ENCODE peak calls at places on chromosomes 3 and 15, in nine cellular contexts. O, Q, R, S, H, U, D, A and K are unnamed samples.

GRCh38 chr15:34644061-34644460 is 60.6 kb upstream of the GOLGA8B start:
- DNase-seq in R (no peak), U (no peak), A (no peak), Q (no peak), H (no peak), O (peak), S (no peak), D (no peak), K (no peak)

GRCh38 chr3:11607816-11608215 is 35.9 kb downstream of the VGLL4 start:
- DNase-seq in U (no peak), R (no peak), S (no peak), H (no peak), Q (no peak), A (no peak), D (no peak), O (no peak), K (no peak)

GRCh38 chr3:55487376-55488241 is 503 bp upstream of the WNT5A start:
- DNase-seq in A (peak), D (no peak), H (peak), Q (peak), U (peak), R (peak), S (peak), O (peak), K (peak)

GRCh38 chr3:112321867-112322652 is 10.9 kb upstream of the CD200 start:
- DNase-seq in D (peak), U (no peak), H (no peak), S (no peak), Q (no peak), R (no peak), A (no peak), O (no peak), K (no peak)

GRCh38 chr3:13332158-13332557 is 88.0 kb downstream of the NUP210 start:
- DNase-seq in H (no peak), U (no peak), S (peak), O (no peak), A (peak), D (peak), R (no peak), Q (no peak), K (no peak)

GRCh38 chr15:97023131-97023844 is 692.8 kb downstream of the NR2F2 start:
- DNase-seq in O (no peak), D (no peak), S (no peak), A (no peak), U (no peak), Q (no peak), H (no peak), R (no peak), K (no peak)

GRCh38 chr15:90315276-90315982 is 36.7 kb upstream of the ZNF774 start:
- DNase-seq in A (peak), H (no peak), Q (peak), D (peak), S (peak), O (peak), R (no peak), U (no peak), K (no peak)

GRCh38 chr3:46433841-46434240 is 26.8 kb downstream of the CCRL2 start:
- DNase-seq in A (no peak), R (no peak), Q (no peak), D (no peak), S (no peak), H (no peak), O (no peak), U (no peak), K (no peak)

GRCh38 chr15:74603026-74603788 is 12.4 kb upstream of the CLK3 start:
- DNase-seq in Q (no peak), O (no peak), A (no peak), R (no peak), S (no peak), H (no peak), U (no peak), D (no peak), K (no peak)

GRCh38 chr3:25895443-25895842 is 105.6 kb downstream of the OXSM start:
- DNase-seq in A (no peak), S (no peak), Q (no peak), H (no peak), D (no peak), R (no peak), O (no peak), U (no peak), K (no peak)

GRCh38 chr3:61578667-61579367 is 17.4 kb downstream of the PTPRG start:
- DNase-seq in D (no peak), S (no peak), O (no peak), U (no peak), A (no peak), R (no peak), H (no peak), Q (no peak), K (no peak)

GRCh38 chr15:67409175-67409574 is 111.8 kb upstream of the C15orf61 start:
- DNase-seq in H (no peak), O (no peak), D (no peak), S (no peak), Q (no peak), A (no peak), U (no peak), R (no peak), K (no peak)

GRCh38 chr3:20646425-20646824 is 460.4 kb upstream of the SGO1 start:
- DNase-seq in U (no peak), S (no peak), H (no peak), Q (no peak), O (no peak), D (no peak), R (no peak), A (no peak), K (no peak)

GRCh38 chr3:136792931-136793330 is 26.0 kb upstream of the SLC35G2 start:
- DNase-seq in H (no peak), D (no peak), O (no peak), S (no peak), U (peak), A (no peak), R (no peak), Q (no peak), K (no peak)

GRCh38 chr3:22361465-22361864 is 610.5 kb upstream of the ZNF385D start:
- DNase-seq in Q (no peak), D (no peak), S (no peak), A (no peak), U (no peak), R (no peak), H (no peak), O (no peak), K (no peak)

GRCh38 chr3:42130329-42131070 is 39.3 kb downstream of the TRAK1 start:
- DNase-seq in A (peak), D (no peak), U (no peak), H (peak), R (no peak), S (peak), Q (no peak), O (peak), K (no peak)

GRCh38 chr3:132867956-132868355 is 145.7 kb upstream of the NPHP3 start:
- DNase-seq in D (no peak), A (no peak), S (no peak), R (no peak), Q (no peak), H (no peak), O (no peak), U (no peak), K (no peak)

GRCh38 chr3:134817297-134817696 is 22.2 kb downstream of the EPHB1 start:
- DNase-seq in A (no peak), R (no peak), Q (no peak), U (no peak), D (no peak), O (no peak), S (no peak), H (no peak), K (no peak)

GRCh38 chr3:160649596-160649995 is 27.4 kb upstream of the ARL14 start:
- DNase-seq in S (no peak), Q (no peak), A (no peak), R (no peak), U (no peak), D (no peak), H (no peak), O (no peak), K (no peak)

DNA sequence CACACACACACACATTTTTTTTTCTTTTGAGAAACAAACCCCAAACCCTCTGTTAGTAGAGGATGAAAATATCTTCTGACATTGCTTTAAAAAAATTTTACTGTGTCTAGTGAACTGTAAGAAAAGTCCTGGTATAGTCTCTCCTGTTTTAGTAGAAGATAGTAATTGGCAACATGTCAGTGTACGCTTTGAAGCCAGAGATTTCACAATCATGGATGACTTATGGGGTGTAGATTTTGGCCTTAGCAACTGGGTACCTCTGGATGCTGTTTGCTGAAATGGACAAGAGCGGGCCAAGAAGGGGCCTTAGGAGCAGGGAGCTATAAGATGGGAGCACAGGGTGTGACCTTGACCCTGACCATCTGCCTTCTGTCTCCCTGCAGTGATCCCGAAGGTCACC is 266.6 kb downstream of the SLCO3A1 start:
- DNase-seq in H (no peak), Q (no peak), S (no peak), A (no peak), D (no peak), O (no peak), U (no peak), R (no peak), K (no peak)
- TF ChIP-seq CTCF in H (no peak), Q (no peak), S (no peak), A (no peak), D (no peak), O (no peak), U (no peak), R (no peak), K (no peak)

DNA sequence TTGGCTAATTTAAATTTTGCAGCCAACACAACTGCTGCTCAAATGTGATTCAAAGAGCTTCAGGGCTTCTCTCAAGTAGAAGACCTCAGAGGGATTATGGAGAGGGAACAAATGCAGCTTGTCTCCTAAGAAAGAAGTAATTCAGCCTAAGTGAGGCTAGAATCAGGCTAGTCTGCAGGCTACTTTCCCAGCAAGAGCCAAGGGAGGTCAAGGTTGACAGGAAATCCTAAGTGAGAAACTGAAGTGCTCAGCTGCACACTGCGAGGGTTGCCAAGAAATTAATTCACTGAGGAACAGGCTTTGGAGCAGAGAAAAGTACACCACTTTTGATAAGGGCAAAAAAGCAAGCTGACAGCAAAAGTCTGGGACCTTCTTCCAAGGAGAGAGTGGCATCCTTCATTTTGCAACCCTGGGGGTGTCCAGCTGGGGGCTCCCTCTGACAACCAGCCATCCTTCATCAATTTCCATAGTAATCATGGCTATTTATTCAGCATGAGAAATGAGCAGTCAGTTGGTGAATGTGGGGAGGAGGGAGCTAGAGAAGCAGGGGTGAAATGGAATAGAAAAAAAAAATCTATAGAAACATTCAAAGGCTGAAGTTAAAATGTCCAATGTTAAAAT is 646.4 kb upstream of the ADAMTS9 start:
- DNase-seq in Q (no peak), D (no peak), U (peak), A (no peak), H (peak), O (no peak), R (no peak), S (no peak), K (peak)
- TF ChIP-seq CTCF in Q (peak), D (peak), U (no peak), A (no peak), H (no peak), O (no peak), R (no peak), S (no peak), K (no peak)

GRCh38 chr15:59105839-59106238 is 893 bp downstream of the CCNB2 start:
- DNase-seq in A (no peak), R (no peak), H (no peak), U (no peak), O (peak), D (no peak), S (no peak), Q (no peak), K (no peak)
- TF ChIP-seq CTCF in A (peak), R (no peak), H (no peak), U (no peak), O (peak), D (peak), S (no peak), Q (no peak), K (no peak)

GRCh38 chr15:78708713-78709112 is 67.7 kb upstream of the CHRNB4 start:
- DNase-seq in H (no peak), Q (no peak), S (no peak), A (no peak), R (no peak), U (no peak), D (no peak), O (no peak), K (no peak)

GRCh38 chr15:78711638-78712037 is 70.6 kb upstream of the CHRNB4 start:
- DNase-seq in Q (no peak), D (no peak), S (no peak), R (no peak), H (no peak), U (no peak), A (no peak), O (no peak), K (no peak)

GRCh38 chr15:78714890-78715289 is 73.9 kb upstream of the CHRNB4 start:
- DNase-seq in R (no peak), U (no peak), O (peak), Q (no peak), H (no peak), S (no peak), A (no peak), D (no peak), K (no peak)

GRCh38 chr15:78712797-78713515 is 71.9 kb upstream of the CHRNB4 start:
- DNase-seq in H (no peak), U (no peak), O (no peak), A (no peak), Q (no peak), R (no peak), S (no peak), D (no peak), K (no peak)

DNA sequence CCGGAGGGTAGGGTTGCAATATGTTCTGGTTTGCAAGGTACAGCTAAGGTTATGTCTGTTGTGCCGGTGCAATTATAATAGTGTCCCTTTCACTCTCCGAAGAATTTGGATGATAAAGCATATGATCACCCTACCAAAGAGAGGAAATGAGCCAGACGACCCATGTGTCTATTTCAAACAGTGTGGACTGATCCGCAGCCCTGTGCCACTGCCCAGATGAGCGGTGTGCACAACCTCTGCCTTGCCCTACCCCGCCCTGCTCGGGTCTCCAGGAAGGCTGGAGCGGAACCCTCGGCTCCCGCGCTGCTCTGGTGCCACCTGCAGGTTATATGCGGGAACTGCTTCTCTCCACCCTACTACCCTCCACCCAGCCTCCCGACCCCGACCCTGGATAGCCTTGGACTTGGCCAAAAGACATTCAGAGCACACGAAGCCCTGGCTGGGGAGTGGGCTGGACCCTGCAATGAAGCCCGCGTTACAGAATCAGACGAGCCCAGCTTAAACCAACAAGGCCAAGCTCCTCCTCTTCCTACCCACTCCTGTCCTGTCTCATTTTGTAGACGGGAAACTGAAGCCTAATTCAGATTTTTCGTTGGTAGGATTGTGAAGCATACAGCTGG is 68.4 kb upstream of the CHRNB4 start:
- DNase-seq in D (no peak), U (peak), H (peak), Q (peak), R (peak), O (peak), S (peak), A (peak), K (peak)
- TF ChIP-seq CTCF in D (peak), U (peak), H (peak), Q (peak), R (peak), O (peak), S (peak), A (peak), K (peak)

GRCh38 chr3:119808244-119808643 is 26.3 kb downstream of the NR1I2 start:
- DNase-seq in S (no peak), Q (no peak), U (no peak), H (no peak), A (no peak), R (no peak), O (no peak), D (no peak), K (no peak)
- TF ChIP-seq CTCF in S (no peak), Q (no peak), U (no peak), H (no peak), A (no peak), R (no peak), O (no peak), D (no peak), K (no peak)

GRCh38 chr15:98443483-98443882 is 204.9 kb upstream of the IGF1R start:
- DNase-seq in S (no peak), U (no peak), H (no peak), O (no peak), D (no peak), R (no peak), Q (no peak), A (no peak), K (no peak)

GRCh38 chr15:98440917-98441316 is 207.4 kb upstream of the IGF1R start:
- DNase-seq in A (no peak), D (no peak), R (no peak), U (no peak), H (no peak), O (no peak), Q (no peak), S (no peak), K (no peak)

GRCh38 chr15:98441599-98441998 is 206.7 kb upstream of the IGF1R start:
- DNase-seq in O (no peak), D (no peak), S (no peak), A (no peak), Q (no peak), H (no peak), U (no peak), R (no peak), K (no peak)

GRCh38 chr15:98442901-98443300 is 205.4 kb upstream of the IGF1R start:
- DNase-seq in H (no peak), Q (no peak), D (no peak), O (no peak), S (no peak), A (no peak), U (no peak), R (no peak), K (no peak)

DNA sequence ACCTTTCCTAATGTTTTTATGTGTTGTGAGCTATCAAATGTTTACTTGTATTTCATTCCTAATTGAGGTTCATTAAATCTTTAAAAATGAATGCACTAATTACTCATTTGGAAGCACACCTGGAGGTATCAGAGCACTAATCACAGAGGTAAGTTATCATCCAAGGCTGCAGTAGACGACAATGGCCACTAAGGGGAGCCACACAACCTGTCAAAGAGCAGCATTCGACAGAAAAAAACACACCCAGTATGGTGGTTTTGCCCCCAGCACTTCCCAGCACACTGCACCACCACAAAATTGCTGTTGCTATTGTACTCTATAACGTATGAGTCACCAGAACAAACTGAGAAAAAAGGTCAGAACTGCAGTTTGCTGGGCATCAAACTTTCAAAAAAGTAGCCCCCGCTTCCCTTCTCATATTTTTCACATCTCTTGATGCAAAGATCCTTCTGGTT is 205.9 kb upstream of the IGF1R start:
- DNase-seq in Q (no peak), A (peak), D (peak), U (peak), H (peak), R (peak), S (peak), O (peak), K (peak)
- TF ChIP-seq CTCF in Q (peak), A (peak), D (peak), U (peak), H (peak), R (peak), S (peak), O (peak), K (peak)

DNA sequence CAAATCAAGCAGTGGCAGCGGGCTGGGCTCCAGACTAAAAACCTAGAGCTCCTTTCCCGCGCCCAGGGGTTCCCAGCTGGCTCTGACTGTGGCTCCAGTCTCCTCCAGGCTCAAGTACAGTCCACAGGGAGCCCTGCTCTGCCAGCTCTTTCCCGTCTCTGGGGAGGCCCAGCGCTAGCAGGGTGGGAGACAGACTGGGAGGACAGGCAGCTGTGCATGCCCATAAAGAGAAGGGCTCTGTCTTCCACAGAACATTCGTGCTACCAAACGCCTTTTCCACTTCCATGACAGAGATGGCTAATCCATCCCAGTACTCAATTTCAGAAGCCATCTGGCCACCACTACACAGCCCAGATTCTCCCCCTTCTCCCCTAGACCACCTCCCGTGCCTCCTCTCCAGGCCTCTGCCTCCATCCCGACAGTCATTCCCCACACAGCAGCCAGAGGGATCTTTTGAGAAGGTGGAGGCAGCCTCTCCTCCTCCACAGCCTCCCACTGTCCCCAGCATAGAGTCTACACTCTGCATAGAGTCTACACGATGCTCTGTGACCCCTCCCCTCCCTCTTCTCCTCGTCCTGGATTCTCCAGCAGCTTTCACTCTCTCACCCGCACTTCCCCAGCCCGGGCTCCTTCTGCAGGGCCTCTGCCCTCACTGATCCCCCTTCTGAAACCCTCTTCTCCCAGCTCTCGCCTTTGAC is 6.8 kb upstream of the DUSP7 start:
- DNase-seq in A (no peak), H (no peak), Q (no peak), D (no peak), U (no peak), R (no peak), O (no peak), S (no peak), K (no peak)
- TF ChIP-seq CTCF in A (no peak), H (no peak), Q (no peak), D (no peak), U (no peak), R (no peak), O (no peak), S (no peak), K (no peak)